ENCODE peak calls at places on chromosomes 7 and 10, in five cellular contexts. One of them, this sample, is unnamed.

GRCh38 chr10:97185326-97186058 is at the start of gene SLIT1:
- DNase-seq in K562: no peak
- DNase-seq in H1: peak
- DNase-seq in HepG2: no peak
- DNase-seq in A549: peak
- DNase-seq in this sample: no peak

GRCh38 chr10:93947055-93947454 is 46.7 kb upstream of the PLCE1 start:
- DNase-seq in K562: no peak
- DNase-seq in H1: no peak
- DNase-seq in HepG2: peak
- DNase-seq in A549: no peak
- DNase-seq in this sample: no peak

GRCh38 chr7:63047546-63047945 is 951.1 kb upstream of the ZNF722 start:
- DNase-seq in K562: no peak
- DNase-seq in H1: no peak
- DNase-seq in HepG2: no peak
- DNase-seq in A549: no peak
- DNase-seq in this sample: no peak

GRCh38 chr10:132392811-132393694 is 3.9 kb upstream of the PWWP2B start:
- DNase-seq in K562: no peak
- DNase-seq in H1: no peak
- DNase-seq in HepG2: no peak
- DNase-seq in A549: no peak
- DNase-seq in this sample: no peak

GRCh38 chr7:69982197-69982596 is 383.9 kb downstream of the AUTS2 start:
- DNase-seq in K562: no peak
- DNase-seq in H1: no peak
- DNase-seq in HepG2: no peak
- DNase-seq in A549: no peak
- DNase-seq in this sample: no peak

GRCh38 chr7:79531905-79532304 is 78.4 kb upstream of the MAGI2 start:
- DNase-seq in K562: no peak
- DNase-seq in H1: no peak
- DNase-seq in HepG2: no peak
- DNase-seq in A549: no peak
- DNase-seq in this sample: no peak

GRCh38 chr7:156780724-156781455 is 112.1 kb downstream of the LMBR1 start:
- DNase-seq in K562: no peak
- DNase-seq in H1: no peak
- DNase-seq in HepG2: no peak
- DNase-seq in A549: no peak
- DNase-seq in this sample: peak

GRCh38 chr7:32264667-32265284 is 194.6 kb upstream of the PDE1C start:
- DNase-seq in K562: no peak
- DNase-seq in H1: no peak
- DNase-seq in HepG2: no peak
- DNase-seq in A549: no peak
- DNase-seq in this sample: no peak

GRCh38 chr10:120432209-120432608 is 24.8 kb upstream of the PLPP4 start:
- DNase-seq in K562: no peak
- DNase-seq in H1: no peak
- DNase-seq in HepG2: no peak
- DNase-seq in A549: no peak
- DNase-seq in this sample: no peak

GRCh38 chr10:4704034-4704545 is 121.9 kb upstream of the AKR1E2 start:
- DNase-seq in K562: no peak
- DNase-seq in H1: no peak
- DNase-seq in HepG2: no peak
- DNase-seq in A549: peak
- DNase-seq in this sample: no peak

GRCh38 chr10:3068968-3069737 is 1.8 kb downstream of the PFKP start:
- DNase-seq in K562: peak
- DNase-seq in H1: no peak
- DNase-seq in HepG2: no peak
- DNase-seq in A549: no peak
- DNase-seq in this sample: no peak

GRCh38 chr10:84907461-84908010 is 579.1 kb downstream of the CCSER2 start:
- DNase-seq in K562: no peak
- DNase-seq in H1: no peak
- DNase-seq in HepG2: no peak
- DNase-seq in A549: no peak
- DNase-seq in this sample: no peak

GRCh38 chr10:125840406-125840805 is 17.1 kb downstream of the BCCIP start:
- DNase-seq in K562: no peak
- DNase-seq in H1: no peak
- DNase-seq in HepG2: no peak
- DNase-seq in A549: no peak
- DNase-seq in this sample: no peak

GRCh38 chr10:44650576-44651394 is 260.4 kb upstream of the TMEM72 start:
- DNase-seq in K562: no peak
- DNase-seq in H1: no peak
- DNase-seq in HepG2: no peak
- DNase-seq in A549: no peak
- DNase-seq in this sample: no peak

GRCh38 chr7:13077466-13077865 is 390.0 kb downstream of the ARL4A start:
- DNase-seq in K562: no peak
- DNase-seq in H1: no peak
- DNase-seq in HepG2: no peak
- DNase-seq in A549: no peak
- DNase-seq in this sample: no peak

GRCh38 chr10:69056536-69057260 is 31.2 kb upstream of the SRGN start:
- DNase-seq in K562: no peak
- DNase-seq in H1: no peak
- DNase-seq in HepG2: no peak
- DNase-seq in A549: no peak
- DNase-seq in this sample: no peak

GRCh38 chr7:91668217-91668616 is 212.3 kb downstream of the MTERF1 start:
- DNase-seq in K562: no peak
- DNase-seq in H1: no peak
- DNase-seq in HepG2: no peak
- DNase-seq in A549: no peak
- DNase-seq in this sample: no peak

GRCh38 chr7:16594061-16594460 is 51.5 kb downstream of the ANKMY2 start:
- DNase-seq in K562: no peak
- DNase-seq in H1: no peak
- DNase-seq in HepG2: no peak
- DNase-seq in A549: no peak
- DNase-seq in this sample: no peak

GRCh38 chr7:35035511-35035921 is 1.8 kb downstream of the DPY19L1 start:
- DNase-seq in K562: peak
- DNase-seq in H1: no peak
- DNase-seq in HepG2: peak
- DNase-seq in A549: peak
- DNase-seq in this sample: no peak

GRCh38 chr7:135386181-135386580 is 123.7 kb downstream of the CNOT4 start:
- DNase-seq in K562: no peak
- DNase-seq in H1: no peak
- DNase-seq in HepG2: no peak
- DNase-seq in A549: no peak
- DNase-seq in this sample: no peak

GRCh38 chr10:72058989-72059842 is 29.1 kb downstream of the SPOCK2 start:
- DNase-seq in K562: no peak
- DNase-seq in H1: no peak
- DNase-seq in HepG2: no peak
- DNase-seq in A549: no peak
- DNase-seq in this sample: no peak

GRCh38 chr10:127552446-127552845 is 3.3 kb downstream of the NPS start:
- DNase-seq in K562: no peak
- DNase-seq in H1: no peak
- DNase-seq in HepG2: no peak
- DNase-seq in A549: no peak
- DNase-seq in this sample: no peak

GRCh38 chr10:127553431-127553830 is 4.3 kb downstream of the NPS start:
- DNase-seq in K562: no peak
- DNase-seq in H1: no peak
- DNase-seq in HepG2: no peak
- DNase-seq in A549: no peak
- DNase-seq in this sample: no peak

GRCh38 chr10:127556911-127557310 is 7.8 kb downstream of the NPS start:
- DNase-seq in K562: no peak
- DNase-seq in H1: peak
- DNase-seq in HepG2: no peak
- DNase-seq in A549: no peak
- DNase-seq in this sample: no peak
- TF ChIP-seq KDM1A in K562: no peak
- TF ChIP-seq KDM1A in H1: no peak
- TF ChIP-seq KDM1A in HepG2: no peak
- TF ChIP-seq KDM1A in A549: no peak
- TF ChIP-seq KDM1A in this sample: no peak

DNA sequence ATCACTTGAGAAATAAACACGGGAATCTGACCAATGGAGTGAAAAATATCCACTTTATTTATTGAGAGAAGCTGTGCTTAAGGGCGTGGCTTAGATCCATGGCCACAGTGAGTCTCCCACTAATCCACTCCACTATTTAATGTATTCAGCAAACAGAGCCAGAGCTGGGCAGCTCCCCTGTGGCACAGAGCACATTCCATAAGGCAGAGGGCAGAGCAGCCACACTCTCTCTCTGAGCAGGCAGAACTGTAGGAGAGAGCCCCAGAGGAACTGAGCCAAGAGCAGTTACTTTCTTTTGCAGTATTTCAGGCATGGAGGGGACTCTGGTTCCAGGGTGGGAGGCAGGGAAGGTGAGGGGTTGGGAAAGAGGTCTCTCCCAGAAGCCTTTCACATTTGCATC is 106.0 kb downstream of the GALNT17 start:
- DNase-seq in K562: no peak
- DNase-seq in H1: no peak
- DNase-seq in HepG2: no peak
- DNase-seq in A549: no peak
- DNase-seq in this sample: no peak
- TF ChIP-seq RAD21 in K562: no peak
- TF ChIP-seq RAD21 in H1: peak
- TF ChIP-seq RAD21 in HepG2: no peak
- TF ChIP-seq RAD21 in A549: no peak
- TF ChIP-seq RAD21 in this sample: no peak

DNA sequence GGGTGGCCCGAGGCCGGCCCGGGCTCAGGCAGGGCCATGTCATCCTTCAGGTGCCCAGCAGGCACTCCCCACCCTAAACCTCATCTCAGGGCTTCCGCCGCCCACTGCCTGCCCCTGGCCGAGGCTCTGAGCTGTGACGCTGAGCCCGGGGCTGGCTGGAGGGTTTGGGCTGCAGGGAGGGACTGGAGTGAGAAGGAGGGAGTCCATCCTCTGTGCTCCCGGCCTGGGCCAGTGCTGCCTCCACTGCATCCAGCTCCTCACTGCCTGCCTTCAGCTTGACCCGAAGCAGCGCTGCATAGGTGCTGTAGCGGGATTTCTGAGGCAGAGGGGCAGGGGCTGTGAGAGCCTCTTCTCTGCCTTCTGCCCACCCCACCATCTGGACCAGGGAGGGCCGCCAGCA is 7.6 kb downstream of the NFKB2 start:
- DNase-seq in K562: no peak
- DNase-seq in H1: no peak
- DNase-seq in HepG2: no peak
- DNase-seq in A549: no peak
- DNase-seq in this sample: no peak
- TF ChIP-seq KDM1A in K562: no peak
- TF ChIP-seq KDM1A in H1: no peak
- TF ChIP-seq KDM1A in HepG2: no peak
- TF ChIP-seq KDM1A in A549: no peak
- TF ChIP-seq KDM1A in this sample: no peak

GRCh38 chr10:76547352-76547972 is 1090.1 kb downstream of the KCNMA1 start:
- DNase-seq in K562: peak
- DNase-seq in H1: peak
- DNase-seq in HepG2: peak
- DNase-seq in A549: peak
- DNase-seq in this sample: no peak

GRCh38 chr10:76544789-76545188 is 1092.8 kb downstream of the KCNMA1 start:
- DNase-seq in K562: no peak
- DNase-seq in H1: no peak
- DNase-seq in HepG2: no peak
- DNase-seq in A549: no peak
- DNase-seq in this sample: no peak

GRCh38 chr10:76540786-76541185 is 1096.8 kb downstream of the KCNMA1 start:
- DNase-seq in K562: no peak
- DNase-seq in H1: no peak
- DNase-seq in HepG2: no peak
- DNase-seq in A549: no peak
- DNase-seq in this sample: no peak

GRCh38 chr10:76546411-76546810 is 1091.2 kb downstream of the KCNMA1 start:
- DNase-seq in K562: no peak
- DNase-seq in H1: no peak
- DNase-seq in HepG2: no peak
- DNase-seq in A549: no peak
- DNase-seq in this sample: no peak

GRCh38 chr10:76543655-76544054 is 1094.0 kb downstream of the KCNMA1 start:
- DNase-seq in K562: no peak
- DNase-seq in H1: no peak
- DNase-seq in HepG2: no peak
- DNase-seq in A549: no peak
- DNase-seq in this sample: no peak
- TF ChIP-seq RAD21 in K562: no peak
- TF ChIP-seq RAD21 in H1: no peak
- TF ChIP-seq RAD21 in HepG2: no peak
- TF ChIP-seq RAD21 in A549: no peak
- TF ChIP-seq RAD21 in this sample: no peak

DNA sequence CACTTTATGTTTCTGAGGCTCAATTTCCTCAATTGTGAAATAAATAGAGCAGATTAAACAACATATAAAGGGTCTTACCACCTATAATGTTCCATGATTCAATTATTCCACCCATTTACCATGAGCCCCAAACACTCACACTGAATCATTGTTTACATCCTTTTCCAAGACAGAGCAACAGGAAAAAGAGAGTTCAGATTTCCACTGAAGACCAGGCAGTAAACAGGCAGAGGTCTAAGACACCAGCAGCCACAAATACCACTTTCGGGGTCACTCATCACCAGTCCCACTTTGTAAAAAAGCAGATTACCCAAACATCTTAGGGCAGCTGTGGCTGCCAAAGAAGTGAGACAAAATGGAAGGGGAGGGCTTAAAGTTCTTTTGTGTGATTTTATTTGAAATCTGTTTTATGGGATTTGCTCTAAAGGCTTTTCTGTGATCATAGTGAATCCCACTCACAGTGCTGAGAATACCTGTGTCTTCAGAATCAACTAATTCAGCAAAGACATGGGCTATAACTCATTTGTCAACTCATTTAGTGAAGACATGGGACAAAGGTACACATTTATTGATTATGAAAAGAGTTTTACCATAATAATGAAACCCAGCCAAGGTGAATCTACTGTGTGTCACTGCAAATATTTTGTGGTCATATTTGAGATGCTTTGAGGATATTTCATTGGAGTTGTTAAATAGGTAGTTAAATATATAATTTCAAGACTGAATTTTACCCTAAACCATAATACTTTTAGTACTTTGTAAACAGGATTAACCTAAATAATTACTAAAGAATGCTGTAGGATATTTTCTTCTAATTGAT is 24.8 kb upstream of the DLD start:
- DNase-seq in K562: no peak
- DNase-seq in H1: no peak
- DNase-seq in HepG2: no peak
- DNase-seq in A549: no peak
- DNase-seq in this sample: no peak
- TF ChIP-seq KDM1A in K562: no peak
- TF ChIP-seq KDM1A in H1: no peak
- TF ChIP-seq KDM1A in HepG2: no peak
- TF ChIP-seq KDM1A in A549: no peak
- TF ChIP-seq KDM1A in this sample: no peak